ENCODE peak calls at places on chromosomes 13 and 19, in ten cellular contexts. O, R, L, B, J, T, Q, U, V and N are unnamed samples.

GRCh38 chr13:113882266-113882627 is 18.4 kb upstream of the GAS6 start:
- DNase-seq in O (no peak), B (no peak), R (no peak), U (no peak), T (no peak), L (no peak), Q (no peak), V (no peak), J (no peak), N (no peak)

GRCh38 chr19:50380767-50381166 is 3.4 kb upstream of the POLD1 start:
- DNase-seq in V (no peak), T (no peak), U (no peak), J (no peak), L (no peak), B (no peak), Q (no peak), O (no peak), R (peak), N (no peak)

GRCh38 chr19:18415177-18415867 is 3.9 kb upstream of the SSBP4 start:
- DNase-seq in V (no peak), L (peak), O (no peak), B (no peak), T (peak), U (peak), R (peak), J (no peak), Q (no peak), N (no peak)

GRCh38 chr13:40490086-40490723 is 176.2 kb downstream of the FOXO1 start:
- DNase-seq in L (no peak), B (no peak), R (no peak), V (peak), U (peak), Q (no peak), J (no peak), T (no peak), O (no peak), N (no peak)

GRCh38 chr19:16739546-16739945 is 19.9 kb downstream of the NWD1 start:
- DNase-seq in J (no peak), U (no peak), R (no peak), T (no peak), B (no peak), O (no peak), Q (no peak), L (no peak), V (no peak), N (no peak)

GRCh38 chr19:14555918-14556661 is 15.8 kb downstream of the NDUFB7 start:
- DNase-seq in R (no peak), T (peak), O (no peak), B (no peak), U (no peak), Q (no peak), J (no peak), L (no peak), V (no peak), N (no peak)

GRCh38 chr19:19095691-19096090 is 31.9 kb downstream of the SLC25A42 start:
- DNase-seq in T (no peak), U (no peak), L (no peak), O (no peak), Q (no peak), J (no peak), B (no peak), V (no peak), R (no peak), N (no peak)

GRCh38 chr19:54207908-54208783 is 7.5 kb downstream of the RPS9 start:
- DNase-seq in V (no peak), O (no peak), J (no peak), T (no peak), L (peak), R (peak), U (peak), B (no peak), Q (peak), N (no peak)

GRCh38 chr19:4052114-4052992 is 14.3 kb downstream of the ZBTB7A start:
- DNase-seq in J (peak), B (no peak), R (no peak), T (peak), L (no peak), O (no peak), Q (no peak), U (peak), V (no peak), N (no peak)

GRCh38 chr19:14530005-14530348 is 583 bp downstream of the TECR start:
- DNase-seq in L (no peak), R (no peak), O (no peak), T (no peak), Q (no peak), U (peak), J (no peak), B (no peak), V (no peak), N (no peak)

GRCh38 chr19:47203254-47203653 is 27.7 kb downstream of the BBC3 start:
- DNase-seq in L (no peak), O (no peak), T (no peak), B (no peak), R (no peak), V (no peak), J (no peak), U (no peak), Q (no peak), N (no peak)

GRCh38 chr13:71866173-71867091 is 572 bp downstream of the DACH1 start:
- DNase-seq in B (peak), R (peak), L (no peak), O (peak), U (peak), V (no peak), J (no peak), T (no peak), Q (no peak), N (no peak)

GRCh38 chr13:67230774-67231480 is 791 bp upstream of the PCDH9 start:
- DNase-seq in V (no peak), L (peak), Q (peak), U (peak), B (peak), T (peak), R (peak), J (peak), O (peak), N (peak)

GRCh38 chr19:54521022-54521859 is 18.6 kb downstream of the LAIR2 start:
- DNase-seq in R (no peak), U (no peak), J (no peak), T (no peak), B (no peak), L (no peak), O (no peak), Q (no peak), V (no peak), N (no peak)

GRCh38 chr19:50959731-50960500 is 7.1 kb upstream of the KLK5 start:
- DNase-seq in R (no peak), V (no peak), O (no peak), U (no peak), L (no peak), T (no peak), J (no peak), Q (no peak), B (no peak), N (no peak)

GRCh38 chr13:114110091-114110829 is 22.2 kb downstream of the RASA3 start:
- DNase-seq in R (peak), B (no peak), T (no peak), U (no peak), J (no peak), Q (no peak), V (peak), O (no peak), L (no peak), N (peak)

GRCh38 chr13:75326173-75327131 is 155.5 kb downstream of the TBC1D4 start:
- DNase-seq in V (peak), L (peak), R (peak), U (no peak), Q (peak), B (no peak), T (no peak), O (no peak), J (no peak), N (no peak)

GRCh38 chr19:40662925-40663711 is 27.3 kb downstream of the NUMBL start:
- DNase-seq in J (peak), Q (peak), B (peak), L (peak), O (peak), V (peak), U (peak), R (peak), T (peak), N (no peak)

GRCh38 chr13:93244141-93244917 is 17.7 kb downstream of the GPC6 start:
- DNase-seq in T (peak), R (no peak), V (no peak), B (no peak), L (peak), U (no peak), J (no peak), Q (no peak), O (no peak), N (peak)

GRCh38 chr19:9914001-9914314 is 22.4 kb downstream of the OLFM2 start:
- DNase-seq in V (no peak), L (no peak), R (peak), U (no peak), Q (no peak), B (no peak), T (no peak), O (no peak), J (peak), N (no peak)

GRCh38 chr13:32381539-32381938 is 46.4 kb downstream of the N4BP2L1 start:
- DNase-seq in V (no peak), U (no peak), O (no peak), B (no peak), L (peak), R (no peak), J (no peak), Q (peak), T (peak), N (no peak)

GRCh38 chr19:50663280-50663790 is 14.1 kb downstream of the C19orf81 start:
- DNase-seq in V (no peak), L (no peak), O (no peak), T (no peak), J (no peak), B (no peak), Q (no peak), R (no peak), U (no peak), N (no peak)

GRCh38 chr19:15640294-15640903 is at the start of gene CYP4F3:
- DNase-seq in Q (no peak), T (no peak), R (peak), J (peak), L (no peak), B (no peak), O (no peak), V (no peak), U (peak), N (no peak)

GRCh38 chr13:94009696-94010095 is 469.8 kb downstream of the DCT start:
- DNase-seq in Q (no peak), T (peak), L (peak), R (no peak), J (no peak), O (no peak), V (no peak), B (no peak), U (no peak), N (no peak)

GRCh38 chr13:24228852-24229458 is 68.4 kb downstream of the SPATA13 start:
- DNase-seq in U (peak), R (no peak), B (no peak), V (no peak), J (peak), O (no peak), T (peak), L (peak), Q (peak), N (no peak)

GRCh38 chr13:80033286-80033685 is 307.6 kb downstream of the SPRY2 start:
- DNase-seq in B (no peak), L (no peak), R (no peak), Q (no peak), O (no peak), U (no peak), J (no peak), T (no peak), V (no peak), N (no peak)

GRCh38 chr19:48443262-48443661 is 2.5 kb upstream of the GRWD1 start:
- DNase-seq in O (no peak), B (no peak), Q (no peak), L (no peak), T (no peak), U (no peak), V (no peak), J (peak), R (peak), N (no peak)

GRCh38 chr19:50478901-50479715 is 2.5 kb upstream of the GARIN5A start:
- DNase-seq in U (no peak), T (no peak), Q (no peak), R (peak), J (peak), B (no peak), O (no peak), L (peak), V (no peak), N (peak)

DNA sequence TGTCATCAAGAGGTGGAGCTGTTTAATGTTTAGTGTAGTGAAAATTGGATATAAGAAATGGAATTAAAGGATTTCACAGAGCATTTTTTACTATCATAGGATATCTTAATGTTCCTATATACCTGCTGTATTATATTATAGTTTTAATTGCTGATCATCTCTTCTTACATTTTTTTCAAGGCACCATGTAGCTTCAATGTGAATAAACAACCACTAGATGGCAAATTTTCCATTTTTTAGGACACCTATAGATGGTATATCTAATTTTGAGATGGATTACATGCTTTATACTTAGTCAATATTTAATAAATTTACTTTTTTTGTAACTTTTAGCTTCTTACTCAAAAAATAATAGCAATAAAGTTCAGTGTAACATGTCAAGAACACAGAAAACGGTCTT is 9.0 kb upstream of the ATXN8OS start:
- DNase-seq in Q (no peak), R (no peak), O (no peak), V (no peak), U (no peak), B (no peak), T (no peak), L (peak), J (no peak), N (no peak)
- TF ChIP-seq CTCF in Q (peak), R (no peak), O (peak), V (no peak), U (peak), B (peak), T (peak), L (peak), J (peak), N (peak)

GRCh38 chr13:29850213-29850898 is at the start of gene UBL3:
- DNase-seq in L (peak), B (peak), Q (peak), R (peak), U (peak), O (peak), V (peak), T (peak), J (peak), N (peak)
- TF ChIP-seq CTCF in L (no peak), B (no peak), Q (no peak), R (no peak), U (no peak), O (no peak), V (no peak), T (no peak), J (no peak), N (no peak)

DNA sequence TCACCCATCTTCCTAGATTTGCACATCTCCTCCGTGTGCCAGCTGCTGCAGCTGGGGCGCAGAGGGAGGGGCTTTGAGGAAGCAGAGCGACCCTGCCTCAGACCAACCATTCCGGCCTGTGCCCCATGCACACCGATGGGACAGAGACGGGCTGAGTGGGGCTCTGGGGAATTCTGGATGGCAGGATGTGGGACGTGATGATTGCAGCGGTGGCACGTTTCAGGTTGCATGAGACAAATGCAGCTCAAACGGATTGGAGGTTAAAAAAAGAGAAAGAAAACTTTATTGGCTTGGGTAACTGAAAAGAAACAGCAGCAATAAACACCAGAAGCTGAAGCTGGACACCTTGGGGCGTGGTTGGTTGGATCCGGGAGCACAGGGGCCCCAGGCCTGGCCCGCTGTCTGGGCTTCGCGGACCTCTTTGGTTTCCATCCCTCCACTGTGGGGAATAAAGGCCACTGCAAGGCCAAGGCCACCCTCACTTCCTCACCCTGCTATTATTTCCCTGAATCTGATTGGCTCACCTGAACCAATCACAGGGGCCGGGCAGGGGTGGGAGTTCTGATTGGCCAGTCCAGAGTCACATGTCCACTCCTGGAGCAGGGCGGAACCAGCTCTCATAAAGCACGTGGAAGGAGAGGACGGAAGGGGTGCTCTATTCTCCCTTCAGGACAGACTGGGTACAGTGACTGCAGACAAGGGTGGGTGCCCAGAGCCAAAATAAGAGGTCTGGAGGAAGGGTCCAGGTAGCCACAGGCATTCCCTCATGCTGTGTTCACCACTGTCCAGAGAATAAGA is 6.1 kb upstream of the ZNF787 start:
- DNase-seq in B (no peak), J (no peak), L (no peak), Q (no peak), V (no peak), R (no peak), U (no peak), T (no peak), O (no peak), N (no peak)
- TF ChIP-seq CTCF in B (no peak), J (no peak), L (no peak), Q (no peak), V (no peak), R (no peak), U (no peak), T (no peak), O (no peak), N (no peak)

DNA sequence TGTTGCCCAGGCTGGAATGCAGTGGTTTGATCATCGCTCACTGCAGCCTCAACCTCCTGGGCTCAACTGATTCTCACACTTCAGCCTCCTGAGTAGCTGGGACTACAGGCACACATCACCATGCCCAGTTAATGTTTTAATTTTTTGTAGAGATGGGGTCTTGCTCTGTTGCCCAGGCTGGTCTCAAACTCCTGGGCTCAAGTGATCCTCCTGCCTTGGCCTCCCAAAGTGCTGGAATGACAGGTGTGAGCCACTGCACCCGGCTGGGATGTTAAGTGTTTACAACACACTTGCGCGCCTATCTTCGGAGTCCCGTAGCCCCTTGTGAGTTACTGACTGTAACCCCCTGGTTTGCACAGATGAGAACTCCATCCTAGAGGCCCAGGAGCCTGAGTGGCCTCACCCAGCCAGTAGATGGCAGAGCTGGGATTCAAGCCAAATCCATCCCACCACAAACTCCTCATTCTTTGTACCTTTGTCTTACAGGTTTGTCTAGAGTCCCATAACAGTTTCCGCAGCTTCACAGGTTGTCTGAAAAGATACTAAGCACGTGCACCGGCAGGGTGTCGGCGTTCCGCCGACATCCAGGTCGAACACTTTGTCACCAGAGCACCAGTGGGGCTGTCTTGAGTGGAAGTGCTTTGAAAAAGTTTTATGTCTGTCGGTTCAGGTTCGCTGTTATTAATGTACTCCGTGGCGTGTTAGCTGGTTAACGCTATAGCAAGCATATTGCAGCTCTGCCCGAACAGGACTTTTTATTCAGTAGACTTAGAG is 14.7 kb downstream of the MAG start:
- DNase-seq in L (no peak), O (no peak), R (no peak), U (no peak), Q (no peak), B (no peak), T (no peak), J (no peak), V (no peak), N (no peak)
- TF ChIP-seq CTCF in L (peak), O (no peak), R (peak), U (no peak), Q (no peak), B (peak), T (peak), J (no peak), V (no peak), N (peak)

GRCh38 chr19:43224855-43225253 is 19.4 kb upstream of the PSG4 start:
- DNase-seq in J (no peak), O (no peak), L (no peak), Q (no peak), U (no peak), B (no peak), R (no peak), V (no peak), T (no peak), N (no peak)

DNA sequence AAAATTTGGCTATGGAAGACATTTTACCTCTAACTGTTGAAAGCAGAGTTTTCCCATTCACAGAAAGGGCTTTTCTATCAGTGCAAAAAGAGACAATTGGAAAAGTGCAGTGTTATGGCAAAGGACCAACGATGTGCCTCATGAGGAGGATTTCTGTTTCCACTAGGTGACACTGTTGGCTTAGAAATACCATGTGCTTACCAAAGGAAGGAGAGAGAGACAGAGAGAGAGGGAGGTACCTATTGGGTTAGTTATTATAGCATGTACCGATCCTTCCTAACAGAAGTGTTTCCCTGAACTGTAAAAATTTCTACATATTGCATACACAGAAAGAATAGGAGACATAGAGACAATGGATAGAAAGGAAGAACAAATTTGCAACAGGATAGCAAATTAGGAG is 23.9 kb upstream of the PSG4 start:
- DNase-seq in O (no peak), Q (no peak), V (no peak), B (no peak), L (peak), J (no peak), U (no peak), T (no peak), R (no peak), N (no peak)
- TF ChIP-seq CTCF in O (no peak), Q (peak), V (no peak), B (no peak), L (no peak), J (no peak), U (no peak), T (no peak), R (no peak), N (no peak)

DNA sequence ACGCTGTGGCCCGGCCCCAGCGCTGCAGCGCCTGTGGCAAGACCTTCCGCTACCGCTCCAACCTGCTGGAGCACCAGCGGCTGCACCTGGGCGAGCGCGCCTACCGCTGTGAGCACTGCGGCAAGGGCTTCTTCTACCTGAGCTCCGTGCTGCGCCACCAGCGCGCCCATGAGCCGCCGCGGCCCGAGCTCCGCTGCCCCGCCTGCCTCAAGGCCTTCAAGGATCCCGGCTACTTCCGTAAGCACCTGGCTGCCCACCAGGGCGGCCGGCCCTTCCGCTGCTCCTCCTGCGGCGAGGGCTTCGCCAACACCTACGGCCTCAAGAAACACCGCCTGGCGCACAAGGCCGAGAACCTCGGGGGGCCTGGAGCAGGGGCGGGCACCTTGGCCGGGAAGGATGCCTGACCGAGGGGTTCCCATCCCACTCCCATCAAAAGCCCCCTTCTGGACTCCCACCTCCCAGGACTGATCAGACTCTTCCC is 7.9 kb downstream of the ZNF784 start:
- DNase-seq in L (no peak), T (no peak), Q (no peak), B (no peak), O (no peak), J (no peak), U (no peak), R (no peak), V (no peak), N (no peak)
- TF ChIP-seq CTCF in L (no peak), T (no peak), Q (no peak), B (no peak), O (no peak), J (no peak), U (no peak), R (no peak), V (no peak), N (no peak)

GRCh38 chr19:6952956-6953355 is 65.6 kb downstream of the ADGRE1 start:
- DNase-seq in Q (no peak), B (no peak), U (no peak), O (no peak), L (no peak), V (no peak), J (no peak), R (no peak), T (no peak), N (no peak)
- TF ChIP-seq CTCF in Q (no peak), B (no peak), U (no peak), O (no peak), L (no peak), V (no peak), J (no peak), R (no peak), T (no peak), N (no peak)